ENCODE peak calls at places on chromosomes 3 and 15, in eight cellular contexts. I is osteocyte, P is fibroblast of pulmonary artery, V is heart right ventricle, A is astrocyte of the cerebellum, N is retinal pigment epithelial cell, T is endothelial cell, C is GM20000. G is an unnamed sample.

GRCh38 chr15:79064496-79064895 is 26.1 kb downstream of the RASGRF1 start:
- DNase-seq in I (no peak), P (no peak), V (no peak), A (no peak), N (no peak), T (no peak), C (no peak), G (no peak)

GRCh38 chr3:28601291-28601690 is 252.7 kb upstream of the AZI2 start:
- DNase-seq in I (no peak), P (no peak), V (no peak), A (no peak), N (no peak), T (no peak), C (no peak), G (no peak)

GRCh38 chr3:69770219-69770618 is 31.0 kb downstream of the MITF start:
- DNase-seq in I (no peak), P (peak; percentile 20), V (no peak), A (no peak), N (no peak), T (no peak), C (no peak), G (no peak)

GRCh38 chr15:95760508-95760907 is 570.0 kb upstream of the NR2F2 start:
- DNase-seq in I (no peak), P (peak; percentile 9), V (no peak), A (no peak), N (no peak), T (peak; percentile 43), C (no peak), G (no peak)

GRCh38 chr3:146382386-146382785 is 87.0 kb downstream of the PLSCR2 start:
- DNase-seq in I (no peak), P (peak; percentile 62), V (no peak), A (no peak), N (no peak), T (peak; percentile 7), C (no peak), G (no peak)

GRCh38 chr3:69214241-69214640 is 91.8 kb upstream of the LMOD3 start:
- DNase-seq in I (no peak), P (no peak), V (no peak), A (no peak), N (no peak), T (no peak), C (no peak), G (no peak)

GRCh38 chr3:50971487-50971924 is 296.8 kb downstream of the DOCK3 start:
- DNase-seq in I (no peak), P (peak; percentile 56), V (no peak), A (peak; percentile 13), N (peak; percentile 28), T (peak; percentile 36), C (peak; percentile 71), G (no peak)

GRCh38 chr15:84991313-84991712 is 9.7 kb downstream of the PDE8A start:
- DNase-seq in I (no peak), P (no peak), V (no peak), A (no peak), N (no peak), T (no peak), C (no peak), G (no peak)

GRCh38 chr3:129022114-129022994 is 21.2 kb downstream of the EFCC1 start:
- DNase-seq in I (no peak), P (peak; percentile 76), V (peak; percentile 86), A (no peak), N (no peak), T (no peak), C (no peak), G (no peak)

GRCh38 chr15:59553879-59554735 is 57.5 kb upstream of the GCNT3 start:
- DNase-seq in I (no peak), P (peak; percentile 97), V (no peak), A (peak; percentile 67), N (no peak), T (peak; percentile 19), C (no peak), G (no peak)

GRCh38 chr15:34122771-34123183 is 20.9 kb downstream of the PGBD4 start:
- DNase-seq in I (no peak), P (peak; percentile 91), V (no peak), A (peak; percentile 66), N (peak; percentile 76), T (no peak), C (peak; percentile 19), G (no peak)

GRCh38 chr3:106281231-106281630 is 412.4 kb upstream of the CBLB start:
- DNase-seq in I (no peak), P (no peak), V (no peak), A (peak; percentile 20), N (peak; percentile 61), T (no peak), C (no peak), G (no peak)

GRCh38 chr3:17444865-17445264 is 297.6 kb downstream of the TBC1D5 start:
- DNase-seq in I (no peak), P (no peak), V (no peak), A (no peak), N (no peak), T (no peak), C (no peak), G (no peak)

GRCh38 chr3:76561494-76562242 is 478.2 kb upstream of the ROBO2 start:
- DNase-seq in I (no peak), P (no peak), V (no peak), A (no peak), N (peak; percentile 16), T (no peak), C (no peak), G (no peak)

GRCh38 chr15:30997270-30997669 is 5.8 kb upstream of the MTMR10 start:
- DNase-seq in I (no peak), P (no peak), V (no peak), A (no peak), N (no peak), T (no peak), C (no peak), G (no peak)

GRCh38 chr3:65466300-65466988 is 572.3 kb downstream of the MAGI1 start:
- DNase-seq in I (no peak), P (no peak), V (no peak), A (no peak), N (no peak), T (peak; percentile 17), C (no peak), G (no peak)
- TF ChIP-seq CTCF in I (no peak), P (no peak), V (no peak), A (no peak), N (no peak), T (peak; percentile 16), C (no peak), G (no peak)

DNA sequence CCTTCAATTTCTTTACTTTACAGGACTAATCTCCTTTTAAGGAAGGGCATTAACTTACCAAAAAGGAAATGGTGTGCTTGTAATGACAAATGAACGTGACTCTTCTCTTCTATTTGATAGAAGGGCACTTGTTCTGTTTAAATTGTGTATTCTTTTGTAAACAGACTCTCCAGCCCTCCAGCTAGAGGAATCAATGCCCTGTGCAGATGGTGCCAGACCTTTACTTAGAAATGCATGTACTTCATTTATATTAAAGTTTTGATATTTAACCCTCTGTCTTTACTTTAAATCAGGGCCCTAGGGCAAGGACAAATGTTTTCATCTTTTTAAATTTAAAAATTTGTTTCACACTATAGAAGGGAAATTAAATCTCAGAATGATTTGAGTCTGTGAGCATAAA is 355.1 kb downstream of the GBE1 start:
- DNase-seq in I (no peak), P (no peak), V (no peak), A (no peak), N (no peak), T (no peak), C (no peak), G (no peak)
- TF ChIP-seq CTCF in I (no peak), P (no peak), V (no peak), A (no peak), N (no peak), T (no peak), C (no peak), G (no peak)

GRCh38 chr15:63503739-63504246 is 600 bp upstream of the USP3 start:
- DNase-seq in I (no peak), P (peak; percentile 90), V (peak; percentile 73), A (no peak), N (no peak), T (peak; percentile 34), C (peak; percentile 51), G (no peak)

GRCh38 chr15:63504247-63504978 is at the start of gene USP3:
- DNase-seq in I (peak; percentile 98), P (peak; percentile 97), V (peak; percentile 94), A (peak; percentile 89), N (peak; percentile 80), T (peak; percentile 96), C (peak; percentile 94), G (peak; percentile 93)

GRCh38 chr15:63502137-63502801 is 2.1 kb upstream of the USP3 start:
- DNase-seq in I (no peak), P (peak; percentile 76), V (no peak), A (no peak), N (no peak), T (no peak), C (no peak), G (no peak)

GRCh38 chr15:63501256-63502089 is 2.9 kb upstream of the USP3 start:
- DNase-seq in I (peak; percentile 87), P (peak; percentile 96), V (peak; percentile 86), A (peak; percentile 91), N (no peak), T (peak; percentile 33), C (no peak), G (no peak)

DNA sequence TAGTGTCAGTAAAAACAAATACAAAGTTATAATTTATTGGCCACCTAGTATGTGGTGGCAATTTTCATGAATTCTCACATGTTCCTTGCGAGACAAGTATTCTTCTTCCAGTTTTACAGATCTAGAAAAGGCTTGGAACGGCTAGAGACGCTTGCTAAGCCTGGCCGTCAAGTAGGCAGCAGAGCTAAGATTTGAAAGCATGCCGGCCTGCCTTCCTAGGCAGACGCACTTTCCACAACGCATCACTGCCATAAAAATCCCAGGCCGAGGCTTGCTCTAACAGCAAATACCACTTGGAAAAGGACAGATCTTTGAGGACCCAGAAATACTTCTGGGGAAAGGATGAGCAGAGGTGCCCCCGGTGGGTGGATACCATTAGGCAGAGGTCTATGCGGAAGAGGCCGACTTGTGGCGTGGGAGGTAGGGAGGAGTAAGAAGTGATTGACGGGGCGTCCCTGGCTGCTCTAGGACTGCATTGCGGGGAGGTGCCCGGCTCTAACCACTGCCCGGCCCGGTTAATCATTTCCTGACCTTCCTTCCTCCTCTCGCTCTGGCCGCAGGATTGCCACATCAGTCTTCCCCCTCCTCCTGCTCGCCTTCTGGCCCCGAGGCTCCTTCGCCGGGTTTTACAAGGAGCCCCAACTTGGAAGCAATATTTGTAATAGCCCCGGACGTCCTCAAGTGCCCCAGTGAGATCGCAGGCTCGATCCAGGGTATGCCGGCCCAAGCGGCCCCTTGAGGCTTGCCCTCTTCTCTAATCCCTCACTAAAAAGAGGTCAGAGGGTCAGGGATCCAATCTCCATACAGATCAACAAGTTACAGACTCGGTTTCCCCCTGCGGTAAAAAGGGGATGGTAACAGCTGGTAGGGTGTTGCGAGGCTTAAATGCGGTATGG is 1.3 kb upstream of the USP3 start:
- DNase-seq in I (no peak), P (peak; percentile 98), V (peak; percentile 86), A (peak; percentile 63), N (no peak), T (peak; percentile 76), C (peak; percentile 81), G (peak; percentile 73)
- TF ChIP-seq CTCF in I (no peak), P (no peak), V (no peak), A (no peak), N (no peak), T (no peak), C (no peak), G (no peak)

DNA sequence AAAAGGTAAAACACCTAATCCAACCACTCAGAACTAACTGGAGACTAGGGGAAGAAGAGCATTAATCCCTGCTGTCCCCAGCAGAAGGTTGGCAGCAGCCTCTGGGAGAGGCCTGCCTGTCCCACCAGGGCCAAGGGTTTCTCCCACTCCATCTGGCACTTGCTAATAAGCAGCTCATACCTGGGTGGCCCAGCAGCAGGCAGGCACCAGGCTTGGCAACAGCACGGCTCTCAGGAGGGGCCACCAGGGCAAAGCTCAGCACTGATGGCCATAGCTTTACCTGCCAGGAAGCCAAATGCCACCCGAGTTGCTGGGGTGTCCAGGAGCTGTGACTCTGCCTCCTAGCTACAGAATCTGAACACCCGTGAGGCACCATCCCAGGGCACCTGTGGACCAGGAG is 58.3 kb downstream of the BOC start:
- DNase-seq in I (no peak), P (no peak), V (no peak), A (no peak), N (no peak), T (no peak), C (no peak), G (no peak)
- TF ChIP-seq CTCF in I (no peak), P (no peak), V (no peak), A (no peak), N (no peak), T (no peak), C (no peak), G (no peak)